ENCODE peak calls at places on chromosomes 4 and X, in six cellular contexts. One of them, this sample, is unnamed.

GRCh38 chr4:112956458-112956857 is 93.0 kb upstream of the ANK2 start:
- DNase-seq in breast epithelium: no peak
- DNase-seq in GM10248: no peak
- DNase-seq in fibroblast of lung: no peak
- DNase-seq in bronchial epithelial cell: no peak
- DNase-seq in lung: no peak
- DNase-seq in this sample: no peak

GRCh38 chr4:142815834-142816233 is 30.3 kb downstream of the INPP4B start:
- DNase-seq in breast epithelium: no peak
- DNase-seq in GM10248: no peak
- DNase-seq in fibroblast of lung: peak; percentile 85
- DNase-seq in bronchial epithelial cell: peak; percentile 70
- DNase-seq in lung: no peak
- DNase-seq in this sample: no peak

GRCh38 chr4:53777244-53777984 is 186.1 kb upstream of the LNX1 start:
- DNase-seq in breast epithelium: no peak
- DNase-seq in GM10248: no peak
- DNase-seq in fibroblast of lung: peak; percentile 87
- DNase-seq in bronchial epithelial cell: peak; percentile 80
- DNase-seq in lung: no peak
- DNase-seq in this sample: no peak

GRCh38 chr4:176789955-176790354 is 2.8 kb downstream of the VEGFC start:
- DNase-seq in breast epithelium: no peak
- DNase-seq in GM10248: peak; percentile 49
- DNase-seq in fibroblast of lung: peak; percentile 71
- DNase-seq in bronchial epithelial cell: peak; percentile 86
- DNase-seq in lung: no peak
- DNase-seq in this sample: no peak

GRCh38 chr4:176927664-176928063 is 134.9 kb upstream of the VEGFC start:
- DNase-seq in breast epithelium: no peak
- DNase-seq in GM10248: no peak
- DNase-seq in fibroblast of lung: peak; percentile 76
- DNase-seq in bronchial epithelial cell: peak; percentile 71
- DNase-seq in lung: no peak
- DNase-seq in this sample: no peak

GRCh38 chrX:21700289-21700688 is 42.2 kb upstream of the KLHL34 start:
- DNase-seq in breast epithelium: no peak
- DNase-seq in GM10248: no peak
- DNase-seq in fibroblast of lung: no peak
- DNase-seq in bronchial epithelial cell: no peak
- DNase-seq in lung: no peak
- DNase-seq in this sample: no peak

GRCh38 chrX:150197388-150197787 is 165.7 kb upstream of the MAMLD1 start:
- DNase-seq in breast epithelium: no peak
- DNase-seq in GM10248: no peak
- DNase-seq in fibroblast of lung: no peak
- DNase-seq in bronchial epithelial cell: no peak
- DNase-seq in lung: no peak
- DNase-seq in this sample: no peak

GRCh38 chrX:22043872-22044271 is 11.7 kb downstream of the PHEX start:
- DNase-seq in breast epithelium: no peak
- DNase-seq in GM10248: no peak
- DNase-seq in fibroblast of lung: no peak
- DNase-seq in bronchial epithelial cell: no peak
- DNase-seq in lung: no peak
- DNase-seq in this sample: no peak

GRCh38 chr4:104531390-104531789 is 36.7 kb upstream of the CXXC4 start:
- DNase-seq in breast epithelium: no peak
- DNase-seq in GM10248: no peak
- DNase-seq in fibroblast of lung: no peak
- DNase-seq in bronchial epithelial cell: no peak
- DNase-seq in lung: no peak
- DNase-seq in this sample: no peak

GRCh38 chrX:57156397-57157049 is 19.3 kb upstream of the SPIN2A start:
- DNase-seq in breast epithelium: no peak
- DNase-seq in GM10248: no peak
- DNase-seq in fibroblast of lung: peak; percentile 27
- DNase-seq in bronchial epithelial cell: peak; percentile 34
- DNase-seq in lung: no peak
- DNase-seq in this sample: no peak

GRCh38 chrX:46941341-46941740 is 29.1 kb downstream of the JADE3 start:
- DNase-seq in breast epithelium: no peak
- DNase-seq in GM10248: no peak
- DNase-seq in fibroblast of lung: peak; percentile 77
- DNase-seq in bronchial epithelial cell: no peak
- DNase-seq in lung: no peak
- DNase-seq in this sample: no peak

GRCh38 chr4:184768296-184768695 is 34.4 kb upstream of the CENPU start:
- DNase-seq in breast epithelium: no peak
- DNase-seq in GM10248: no peak
- DNase-seq in fibroblast of lung: no peak
- DNase-seq in bronchial epithelial cell: no peak
- DNase-seq in lung: no peak
- DNase-seq in this sample: no peak

GRCh38 chrX:53080628-53081580 is 1.3 kb upstream of the TSPYL2 start:
- DNase-seq in breast epithelium: no peak
- DNase-seq in GM10248: no peak
- DNase-seq in fibroblast of lung: peak; percentile 19
- DNase-seq in bronchial epithelial cell: no peak
- DNase-seq in lung: no peak
- DNase-seq in this sample: no peak

GRCh38 chr4:184331155-184331995 is 113.7 kb upstream of the ENPP6 start:
- DNase-seq in breast epithelium: peak; percentile 78
- DNase-seq in GM10248: no peak
- DNase-seq in fibroblast of lung: no peak
- DNase-seq in bronchial epithelial cell: peak; percentile 59
- DNase-seq in lung: peak; percentile 63
- DNase-seq in this sample: peak; percentile 38

GRCh38 chr4:152079543-152080293 is 318.9 kb upstream of the GATB start:
- DNase-seq in breast epithelium: no peak
- DNase-seq in GM10248: no peak
- DNase-seq in fibroblast of lung: no peak
- DNase-seq in bronchial epithelial cell: no peak
- DNase-seq in lung: no peak
- DNase-seq in this sample: no peak

GRCh38 chr4:110087116-110087708 is 111.2 kb downstream of the ELOVL6 start:
- DNase-seq in breast epithelium: no peak
- DNase-seq in GM10248: no peak
- DNase-seq in fibroblast of lung: peak; percentile 93
- DNase-seq in bronchial epithelial cell: peak; percentile 80
- DNase-seq in lung: no peak
- DNase-seq in this sample: no peak

GRCh38 chr4:79413032-79413431 is 5.0 kb upstream of the GK2 start:
- DNase-seq in breast epithelium: no peak
- DNase-seq in GM10248: no peak
- DNase-seq in fibroblast of lung: no peak
- DNase-seq in bronchial epithelial cell: no peak
- DNase-seq in lung: no peak
- DNase-seq in this sample: no peak

GRCh38 chrX:65712005-65712861 is 44.8 kb downstream of the MSN start:
- DNase-seq in breast epithelium: no peak
- DNase-seq in GM10248: no peak
- DNase-seq in fibroblast of lung: no peak
- DNase-seq in bronchial epithelial cell: no peak
- DNase-seq in lung: no peak
- DNase-seq in this sample: no peak

GRCh38 chrX:109842611-109843010 is 109.6 kb upstream of the ACSL4 start:
- DNase-seq in breast epithelium: no peak
- DNase-seq in GM10248: no peak
- DNase-seq in fibroblast of lung: no peak
- DNase-seq in bronchial epithelial cell: no peak
- DNase-seq in lung: no peak
- DNase-seq in this sample: no peak

GRCh38 chr4:163251204-163251603 is 81.2 kb downstream of the NPY1R start:
- DNase-seq in breast epithelium: no peak
- DNase-seq in GM10248: no peak
- DNase-seq in fibroblast of lung: no peak
- DNase-seq in bronchial epithelial cell: peak; percentile 12
- DNase-seq in lung: no peak
- DNase-seq in this sample: no peak

GRCh38 chr4:128654465-128654864 is 155.0 kb upstream of the JADE1 start:
- DNase-seq in breast epithelium: no peak
- DNase-seq in GM10248: no peak
- DNase-seq in fibroblast of lung: no peak
- DNase-seq in bronchial epithelial cell: no peak
- DNase-seq in lung: no peak
- DNase-seq in this sample: no peak

GRCh38 chr4:26887143-26887542 is 26.5 kb downstream of the STIM2 start:
- DNase-seq in breast epithelium: no peak
- DNase-seq in GM10248: no peak
- DNase-seq in fibroblast of lung: no peak
- DNase-seq in bronchial epithelial cell: no peak
- DNase-seq in lung: no peak
- DNase-seq in this sample: no peak

GRCh38 chr4:106315476-106315967 is 487 bp downstream of the TBCK start:
- DNase-seq in breast epithelium: no peak
- DNase-seq in GM10248: no peak
- DNase-seq in fibroblast of lung: peak; percentile 47
- DNase-seq in bronchial epithelial cell: peak; percentile 98
- DNase-seq in lung: peak; percentile 30
- DNase-seq in this sample: no peak

GRCh38 chr4:2408401-2408958 is 10.0 kb downstream of the ZFYVE28 start:
- DNase-seq in breast epithelium: no peak
- DNase-seq in GM10248: no peak
- DNase-seq in fibroblast of lung: no peak
- DNase-seq in bronchial epithelial cell: no peak
- DNase-seq in lung: no peak
- DNase-seq in this sample: no peak

GRCh38 chrX:50913520-50913919 is 3.0 kb downstream of the BMP15 start:
- DNase-seq in breast epithelium: no peak
- DNase-seq in GM10248: no peak
- DNase-seq in fibroblast of lung: no peak
- DNase-seq in bronchial epithelial cell: peak; percentile 30
- DNase-seq in lung: no peak
- DNase-seq in this sample: no peak

GRCh38 chr4:11223261-11223660 is 205.4 kb downstream of the HS3ST1 start:
- DNase-seq in breast epithelium: no peak
- DNase-seq in GM10248: no peak
- DNase-seq in fibroblast of lung: no peak
- DNase-seq in bronchial epithelial cell: no peak
- DNase-seq in lung: no peak
- DNase-seq in this sample: no peak

DNA sequence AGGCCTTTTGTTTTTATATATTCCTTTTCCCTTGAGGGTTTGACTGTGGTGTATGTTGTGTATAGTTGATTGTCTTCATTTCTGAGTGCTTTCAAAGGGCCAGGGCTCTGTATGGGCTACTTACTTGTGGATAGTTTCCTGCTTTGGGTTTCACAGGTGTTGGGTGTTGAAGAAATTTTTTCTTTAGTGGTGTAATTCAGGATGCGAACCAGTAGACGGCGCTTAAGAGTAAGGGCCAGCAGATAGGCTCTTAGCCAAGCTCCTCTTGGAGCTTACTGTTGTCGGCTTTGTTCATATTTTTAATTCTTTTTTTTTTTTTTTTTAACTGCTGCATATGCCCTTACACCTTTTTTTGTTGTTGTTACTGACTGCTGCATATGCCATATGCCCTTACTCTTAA is 276.3 kb upstream of the GALNT7 start:
- DNase-seq in breast epithelium: no peak
- DNase-seq in GM10248: no peak
- DNase-seq in fibroblast of lung: no peak
- DNase-seq in bronchial epithelial cell: peak; percentile 45
- DNase-seq in lung: no peak
- DNase-seq in this sample: no peak
- TF ChIP-seq CTCF in breast epithelium: no peak
- TF ChIP-seq CTCF in GM10248: peak; percentile 32
- TF ChIP-seq CTCF in fibroblast of lung: peak; percentile 63
- TF ChIP-seq CTCF in bronchial epithelial cell: peak; percentile 79
- TF ChIP-seq CTCF in lung: no peak
- TF ChIP-seq CTCF in this sample: no peak

DNA sequence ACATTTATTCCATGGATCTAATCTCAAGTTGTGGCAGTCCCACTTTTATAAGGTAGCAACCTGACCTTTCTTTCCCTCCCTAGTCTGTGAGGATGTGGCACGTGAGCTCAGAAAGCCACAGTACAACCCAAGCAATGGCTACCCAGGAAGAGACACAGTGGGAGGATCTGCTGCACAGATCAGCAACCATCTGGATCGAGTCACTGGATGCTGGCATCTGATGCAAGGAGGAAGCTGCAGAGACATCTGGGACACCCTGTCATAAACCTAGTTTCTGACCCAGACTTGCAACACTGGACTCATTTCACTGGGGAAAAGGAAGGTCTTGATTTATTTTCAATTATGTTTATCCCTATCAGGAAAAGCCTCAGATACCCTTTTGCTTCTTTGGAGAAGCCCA is 327.1 kb downstream of the PAPSS1 start:
- DNase-seq in breast epithelium: no peak
- DNase-seq in GM10248: no peak
- DNase-seq in fibroblast of lung: no peak
- DNase-seq in bronchial epithelial cell: peak; percentile 3
- DNase-seq in lung: no peak
- DNase-seq in this sample: no peak
- TF ChIP-seq CTCF in breast epithelium: no peak
- TF ChIP-seq CTCF in GM10248: no peak
- TF ChIP-seq CTCF in fibroblast of lung: no peak
- TF ChIP-seq CTCF in bronchial epithelial cell: no peak
- TF ChIP-seq CTCF in lung: no peak
- TF ChIP-seq CTCF in this sample: no peak

GRCh38 chrX:77275392-77275791 is 171.8 kb upstream of the FGF16 start:
- DNase-seq in breast epithelium: no peak
- DNase-seq in GM10248: no peak
- DNase-seq in fibroblast of lung: no peak
- DNase-seq in bronchial epithelial cell: no peak
- DNase-seq in lung: no peak
- DNase-seq in this sample: no peak

DNA sequence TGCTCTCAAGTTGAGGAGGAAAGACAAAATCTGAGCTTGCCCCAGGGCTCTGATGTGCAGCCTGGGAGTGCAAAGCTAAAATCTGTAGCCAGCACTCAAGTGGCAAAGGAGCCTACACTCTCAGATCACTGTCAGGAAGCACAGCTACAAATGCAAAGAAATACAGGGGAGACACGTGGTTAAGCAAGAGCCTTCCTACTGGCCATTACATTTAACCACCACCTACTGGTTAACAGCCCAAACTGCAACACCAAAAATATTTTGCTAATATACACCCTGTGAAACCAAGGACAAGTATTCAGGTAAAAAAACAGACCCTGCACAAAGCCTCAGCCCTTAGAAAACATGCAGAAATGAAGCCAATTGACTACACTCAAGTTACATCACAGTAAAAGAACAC is 170.4 kb upstream of the FGF16 start:
- DNase-seq in breast epithelium: no peak
- DNase-seq in GM10248: no peak
- DNase-seq in fibroblast of lung: no peak
- DNase-seq in bronchial epithelial cell: no peak
- DNase-seq in lung: no peak
- DNase-seq in this sample: no peak
- TF ChIP-seq CTCF in breast epithelium: no peak
- TF ChIP-seq CTCF in GM10248: no peak
- TF ChIP-seq CTCF in fibroblast of lung: no peak
- TF ChIP-seq CTCF in bronchial epithelial cell: no peak
- TF ChIP-seq CTCF in lung: no peak
- TF ChIP-seq CTCF in this sample: no peak

DNA sequence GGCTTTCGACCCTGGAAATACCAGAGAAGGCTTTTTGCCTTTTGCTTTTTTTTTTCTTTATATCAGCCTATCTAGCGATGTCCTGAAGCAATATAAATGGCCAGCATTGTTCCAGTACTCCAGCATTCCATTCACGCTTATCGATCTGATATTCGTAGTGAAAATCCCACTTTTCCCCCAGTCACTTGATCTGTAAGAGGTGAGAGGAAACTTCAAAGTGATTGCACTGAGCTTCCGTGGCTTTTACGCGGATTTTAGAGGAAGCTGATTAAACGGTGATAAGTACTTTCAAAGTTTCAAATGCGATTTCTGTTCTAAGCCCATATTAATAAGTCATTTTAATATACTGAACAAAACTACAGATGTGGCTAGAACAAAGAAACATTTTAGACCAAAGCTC is 725.5 kb downstream of the TRIML1 start:
- DNase-seq in breast epithelium: no peak
- DNase-seq in GM10248: no peak
- DNase-seq in fibroblast of lung: no peak
- DNase-seq in bronchial epithelial cell: no peak
- DNase-seq in lung: no peak
- DNase-seq in this sample: no peak
- TF ChIP-seq CTCF in breast epithelium: no peak
- TF ChIP-seq CTCF in GM10248: no peak
- TF ChIP-seq CTCF in fibroblast of lung: no peak
- TF ChIP-seq CTCF in bronchial epithelial cell: no peak
- TF ChIP-seq CTCF in lung: no peak
- TF ChIP-seq CTCF in this sample: no peak